ENCODE peak calls at places on chromosome 16, in ten cellular contexts. G, A, Q, I, K, X, F, V, M and R are unnamed samples.
A peak's percentile ranks its signal among the peaks of the same experiment; 100 is the strongest.

GRCh38 chr16:27449434-27450188 is 47.6 kb downstream of the IL21R start:
- DNase-seq in F (peak; percentile 94), G (no peak), V (no peak), X (no peak), M (no peak), A (no peak), I (no peak), K (peak; percentile 65), Q (no peak), R (no peak)

GRCh38 chr16:89137666-89138512 is 33.7 kb upstream of the CDH15 start:
- DNase-seq in F (no peak), K (peak; percentile 49), X (no peak), Q (no peak), A (no peak), M (no peak), I (no peak), G (peak; percentile 27), V (peak; percentile 30), R (no peak)

GRCh38 chr16:17104654-17105053 is 366.1 kb downstream of the XYLT1 start:
- DNase-seq in I (no peak), K (no peak), X (no peak), Q (no peak), A (no peak), M (no peak), G (no peak), V (no peak), F (no peak), R (no peak)

GRCh38 chr16:54402873-54403272 is 116.3 kb upstream of the IRX3 start:
- DNase-seq in V (no peak), G (no peak), F (no peak), I (no peak), Q (no peak), A (no peak), X (no peak), K (no peak), M (no peak), R (no peak)

GRCh38 chr16:69286941-69287713 is 24.0 kb upstream of the VPS4A start:
- DNase-seq in Q (peak; percentile 62), G (peak; percentile 75), M (peak; percentile 56), X (no peak), I (peak; percentile 79), V (peak; percentile 75), F (peak; percentile 49), A (peak; percentile 83), K (no peak), R (no peak)

GRCh38 chr16:72125635-72126428 is 32.2 kb downstream of the DHX38 start:
- DNase-seq in I (no peak), A (no peak), K (no peak), V (no peak), G (no peak), M (no peak), F (no peak), X (no peak), Q (no peak), R (no peak)

GRCh38 chr16:87550510-87550961 is 51.8 kb upstream of the JPH3 start:
- DNase-seq in X (no peak), F (peak; percentile 41), G (peak; percentile 72), Q (peak; percentile 46), K (peak; percentile 78), I (peak; percentile 65), M (no peak), A (no peak), V (no peak), R (no peak)

GRCh38 chr16:72299684-72300243 is 127.8 kb upstream of the PMFBP1 start:
- DNase-seq in F (no peak), X (no peak), A (no peak), M (no peak), I (no peak), G (no peak), Q (no peak), K (no peak), V (no peak), R (no peak)

GRCh38 chr16:65662236-65662635 is 540.4 kb upstream of the CDH11 start:
- DNase-seq in I (no peak), A (no peak), X (no peak), F (no peak), V (no peak), Q (no peak), K (no peak), G (no peak), M (no peak), R (no peak)

GRCh38 chr16:13158427-13158826 is 257.0 kb downstream of the SHISA9 start:
- DNase-seq in G (no peak), V (no peak), Q (no peak), K (no peak), M (no peak), A (no peak), F (no peak), X (no peak), I (no peak), R (no peak)

DNA sequence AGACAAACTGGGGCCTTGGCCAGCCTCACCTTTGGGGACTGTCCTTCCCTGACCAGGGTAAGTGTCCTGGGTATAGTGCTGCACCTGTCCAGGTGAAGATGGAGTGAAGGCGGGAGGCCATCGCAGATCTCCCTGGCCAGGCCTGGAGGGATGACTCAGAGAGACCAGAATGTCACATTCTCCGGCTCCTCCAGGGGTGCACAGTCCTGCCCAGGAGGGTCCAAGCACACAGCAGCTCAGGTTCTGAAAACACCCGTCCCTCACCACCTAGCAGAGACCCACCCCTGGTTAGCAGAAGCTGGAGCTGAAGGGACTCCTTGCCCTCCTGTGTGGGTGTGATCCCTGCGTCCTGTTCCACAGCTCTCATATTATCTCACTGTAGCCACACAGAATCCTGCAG is 21.9 kb downstream of the FA2H start:
- DNase-seq in G (peak; percentile 31), Q (no peak), K (no peak), X (no peak), V (no peak), F (no peak), I (no peak), M (no peak), A (no peak), R (no peak)
- H3K27ac ChIP-seq in G (no peak overlapping the region), Q (no peak overlapping the region), K (no peak overlapping the region), X (no peak overlapping the region), V (no peak overlapping the region), F (no peak overlapping the region), I (no peak overlapping the region), M (no peak overlapping the region), A (no peak overlapping the region), R (peak overlapping the region; percentile 31)

GRCh38 chr16:24544640-24545039 is 5.3 kb downstream of the RBBP6 start:
- DNase-seq in X (no peak), F (no peak), M (no peak), A (no peak), V (no peak), K (no peak), I (no peak), Q (no peak), G (no peak), R (no peak)

GRCh38 chr16:24540575-24541240 is 1.3 kb downstream of the RBBP6 start:
- DNase-seq in V (no peak), M (no peak), X (no peak), I (no peak), Q (no peak), K (no peak), A (no peak), G (no peak), F (peak; percentile 14), R (no peak)

GRCh38 chr16:24539850-24540484 is 601 bp downstream of the RBBP6 start:
- DNase-seq in I (no peak), G (peak; percentile 79), A (peak; percentile 41), F (no peak), M (peak; percentile 61), X (peak; percentile 35), K (peak; percentile 87), V (peak; percentile 81), Q (peak; percentile 64), R (no peak)

GRCh38 chr16:24541534-24541933 is 2.2 kb downstream of the RBBP6 start:
- DNase-seq in A (no peak), Q (no peak), F (no peak), K (no peak), X (no peak), M (no peak), G (no peak), V (no peak), I (no peak), R (no peak)

GRCh38 chr16:24543949-24544348 is 4.6 kb downstream of the RBBP6 start:
- DNase-seq in G (no peak), I (no peak), K (no peak), A (no peak), M (no peak), X (no peak), V (no peak), Q (no peak), F (no peak), R (no peak)
- H3K27ac ChIP-seq in G (no peak overlapping the region), I (peak overlapping the region; percentile 2), K (peak overlapping the region; percentile 43), A (peak overlapping the region; percentile 38), M (no peak overlapping the region), X (no peak overlapping the region), V (no peak overlapping the region), Q (peak overlapping the region; percentile 45), F (no peak overlapping the region), R (no peak overlapping the region)

GRCh38 chr16:8661703-8662102 is 12.7 kb upstream of the ABAT start:
- DNase-seq in M (no peak), F (no peak), I (no peak), X (no peak), A (no peak), Q (no peak), K (no peak), V (no peak), G (no peak), R (no peak)

GRCh38 chr16:8655184-8655717 is 19.2 kb upstream of the ABAT start:
- DNase-seq in A (no peak), V (no peak), M (peak; percentile 41), K (no peak), F (no peak), I (peak; percentile 68), X (peak; percentile 52), G (no peak), Q (no peak), R (no peak)

GRCh38 chr16:8660841-8661301 is 13.5 kb upstream of the ABAT start:
- DNase-seq in V (peak; percentile 63), G (peak; percentile 75), K (no peak), F (no peak), A (peak; percentile 41), Q (peak; percentile 56), I (peak; percentile 88), M (peak; percentile 70), X (no peak), R (peak; percentile 48)

DNA sequence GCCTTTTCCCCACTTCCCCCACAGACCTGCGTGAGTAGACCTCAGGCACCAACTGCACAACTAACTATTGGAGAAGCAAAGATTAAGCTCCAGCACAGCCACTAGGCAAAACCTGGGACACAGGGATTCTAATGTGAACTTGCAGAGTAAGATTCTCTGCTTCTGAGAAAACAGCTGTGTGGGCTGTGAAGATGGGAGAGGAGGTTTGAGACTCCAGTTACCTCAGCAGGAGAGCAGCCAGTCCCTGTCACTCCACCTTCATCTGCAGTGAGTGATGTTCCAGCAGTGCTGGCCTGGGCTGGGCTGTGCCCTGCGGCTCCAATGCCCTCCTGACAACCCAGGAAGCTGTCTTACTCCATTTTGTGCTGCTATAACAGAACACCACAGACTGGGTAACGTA is 18.0 kb upstream of the ABAT start:
- DNase-seq in I (no peak), G (no peak), M (no peak), V (no peak), A (no peak), X (no peak), Q (no peak), F (no peak), K (no peak), R (no peak)
- H3K27ac ChIP-seq in I (no peak overlapping the region), G (no peak overlapping the region), M (no peak overlapping the region), V (no peak overlapping the region), A (no peak overlapping the region), X (no peak overlapping the region), Q (no peak overlapping the region), F (no peak overlapping the region), K (no peak overlapping the region), R (peak overlapping the region; percentile 52)

GRCh38 chr16:14275934-14276333 is 204.8 kb downstream of the MRTFB start:
- DNase-seq in V (no peak), F (no peak), M (no peak), Q (no peak), X (no peak), I (no peak), G (no peak), K (no peak), A (no peak), R (no peak)
- H3K27ac ChIP-seq in V (no peak overlapping the region), F (no peak overlapping the region), M (no peak overlapping the region), Q (no peak overlapping the region), X (no peak overlapping the region), I (no peak overlapping the region), G (no peak overlapping the region), K (no peak overlapping the region), A (no peak overlapping the region), R (no peak overlapping the region)